ENCODE peak calls at places on chromosomes 13 and 19, in five cellular contexts. W, O, B, I and D are unnamed samples. For H3K27me3, the result is how much of the 10 kb centered on the place peaks cover.

GRCh38 chr19:53463263-53463662 is 4.3 kb upstream of the ZNF813 start:
- DNase-seq in B (no peak), I (no peak), O (no peak), W (no peak), D (no peak)

GRCh38 chr19:18001837-18002345 is 6.1 kb upstream of the ARRDC2 start:
- DNase-seq in I (no peak), W (no peak), O (no peak), B (no peak), D (no peak)

GRCh38 chr13:93477238-93477637 is 250.6 kb downstream of the GPC6 start:
- DNase-seq in O (no peak), I (no peak), B (no peak), W (no peak), D (no peak)

GRCh38 chr19:55694241-55694655 is 19.2 kb downstream of the EPN1 start:
- DNase-seq in W (no peak), O (no peak), I (no peak), B (no peak), D (no peak)

GRCh38 chr13:112688560-112689497 is 1.0 kb upstream of the ATP11A start:
- DNase-seq in O (no peak), W (no peak), B (no peak), I (no peak), D (no peak)

GRCh38 chr13:49759503-49759902 is 33.0 kb downstream of the KPNA3 start:
- DNase-seq in O (no peak), I (no peak), W (no peak), B (no peak), D (no peak)

GRCh38 chr19:49780861-49781260 is 14.1 kb downstream of the AP2A1 start:
- DNase-seq in B (no peak), W (no peak), O (no peak), I (no peak), D (no peak)

GRCh38 chr13:74290324-74290773 is 156.1 kb upstream of the KLF12 start:
- DNase-seq in I (peak), B (peak), W (peak), O (peak), D (peak)

GRCh38 chr19:30255783-30256509 is 116.2 kb upstream of the ZNF536 start:
- DNase-seq in B (no peak), I (no peak), W (no peak), O (no peak), D (no peak)
- H3K27me3 ChIP-seq in B (under half), I (under half), W (under half), O (under half), D (under half)

DNA sequence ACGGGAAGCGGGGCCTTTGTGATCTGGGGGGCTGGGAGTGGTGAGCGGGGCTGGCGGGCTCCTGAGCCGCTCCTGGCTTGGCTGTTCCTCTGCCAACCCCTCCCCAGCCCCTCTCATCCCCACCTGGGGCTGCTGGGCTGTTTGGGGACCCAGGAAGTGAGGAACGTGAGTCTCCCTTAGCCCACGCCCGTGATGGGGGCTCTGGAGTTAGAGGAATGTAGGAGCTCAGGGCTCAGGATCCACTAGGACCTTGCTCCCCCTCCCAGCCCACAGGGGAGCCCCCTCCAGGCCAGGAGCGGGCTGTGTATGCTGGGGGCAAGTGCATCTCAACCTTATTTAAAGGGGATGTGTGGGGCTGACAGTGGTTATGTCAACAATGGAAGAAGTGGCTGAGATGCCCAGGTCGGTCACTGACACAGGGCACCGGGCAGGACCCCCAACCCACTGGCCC is 134.1 kb downstream of the URI1 start:
- DNase-seq in I (no peak), W (no peak), O (peak), B (no peak), D (no peak)
- H3K27me3 ChIP-seq in I (under half), W (under half), O (under half), B (under half), D (under half)

GRCh38 chr19:11754663-11755062 is 12.1 kb upstream of the ZNF441 start:
- DNase-seq in O (no peak), I (no peak), B (no peak), W (no peak), D (no peak)

GRCh38 chr19:11752244-11752736 is 13.5 kb upstream of the ZNF823 start:
- DNase-seq in O (no peak), I (no peak), B (no peak), W (no peak), D (no peak)

GRCh38 chr19:11759805-11760204 is 7.0 kb upstream of the ZNF441 start:
- DNase-seq in O (no peak), B (no peak), I (no peak), W (no peak), D (no peak)

DNA sequence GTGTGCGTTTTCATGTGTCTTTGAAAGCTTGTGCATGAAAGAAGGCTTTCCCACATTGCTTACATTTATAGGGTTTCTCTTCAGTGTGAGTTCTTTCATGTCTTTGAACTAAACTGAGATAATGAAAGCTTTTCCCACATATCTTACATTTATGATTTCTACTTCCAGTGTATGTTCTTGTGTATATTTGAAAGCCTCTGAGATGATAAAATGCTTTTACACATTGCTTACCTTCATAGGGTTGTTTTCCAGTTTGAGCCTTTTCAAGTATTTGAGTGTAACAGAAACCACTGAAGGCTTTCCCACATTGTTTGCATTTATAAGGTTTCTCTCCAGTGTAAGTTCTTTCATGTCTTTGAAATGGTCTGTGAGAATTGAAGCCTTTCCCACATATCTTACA is 9.8 kb upstream of the ZNF441 start:
- DNase-seq in I (no peak), W (no peak), O (no peak), B (no peak), D (no peak)
- H3K27me3 ChIP-seq in I (under half), W (under half), O (under half), B (under half), D (under half)

GRCh38 chr13:95553614-95554385 is 1.3 kb downstream of the CLDN10 start:
- DNase-seq in I (no peak), W (no peak), B (peak), O (no peak), D (no peak)
- H3K27me3 ChIP-seq in I (half or more), W (under half), B (under half), O (under half), D (half or more)

GRCh38 chr19:597406-598315 is 8.0 kb downstream of the HCN2 start:
- DNase-seq in I (no peak), B (no peak), W (no peak), O (no peak), D (no peak)
- H3K27me3 ChIP-seq in I (under half), B (under half), W (under half), O (under half), D (under half)

GRCh38 chr19:10026744-10027143 is 13.5 kb downstream of the RDH8 start:
- DNase-seq in B (no peak), O (no peak), W (no peak), I (no peak), D (no peak)

GRCh38 chr19:10021446-10021845 is 8.2 kb downstream of the RDH8 start:
- DNase-seq in B (no peak), W (no peak), I (no peak), O (no peak), D (no peak)

GRCh38 chr19:10021863-10022262 is 8.6 kb downstream of the RDH8 start:
- DNase-seq in B (no peak), W (no peak), I (no peak), O (no peak), D (no peak)

GRCh38 chr19:10027158-10027997 is 14.1 kb downstream of the RDH8 start:
- DNase-seq in W (peak), O (peak), B (peak), I (peak), D (peak)
- H3K27me3 ChIP-seq in W (under half), O (under half), B (under half), I (under half), D (under half)

DNA sequence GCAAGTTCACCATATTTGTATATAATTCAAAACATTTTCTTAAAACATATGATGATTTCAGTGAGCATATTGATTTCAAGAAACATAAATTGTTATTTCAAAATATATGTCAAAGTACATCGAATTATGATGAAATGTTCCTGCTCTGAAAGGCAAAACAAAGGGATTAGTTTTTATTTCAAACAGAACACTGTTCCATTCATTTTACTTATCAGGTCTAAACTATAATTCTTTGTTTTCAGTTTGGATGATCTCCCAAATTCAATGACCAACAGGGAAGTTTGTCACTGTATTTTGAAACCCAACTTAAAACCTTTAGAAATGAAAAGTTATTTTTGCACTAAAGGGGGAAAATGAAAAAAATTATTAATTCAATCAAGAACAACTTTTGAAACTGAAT is 610.2 kb downstream of the SLITRK1 start:
- DNase-seq in O (no peak), W (no peak), I (no peak), B (no peak), D (no peak)
- H3K27me3 ChIP-seq in O (under half), W (under half), I (under half), B (under half), D (under half)

GRCh38 chr19:2679439-2679838 is 23.1 kb downstream of the GNG7 start:
- DNase-seq in W (no peak), I (no peak), O (no peak), B (no peak), D (no peak)
- H3K27me3 ChIP-seq in W (under half), I (under half), O (under half), B (under half), D (under half)

DNA sequence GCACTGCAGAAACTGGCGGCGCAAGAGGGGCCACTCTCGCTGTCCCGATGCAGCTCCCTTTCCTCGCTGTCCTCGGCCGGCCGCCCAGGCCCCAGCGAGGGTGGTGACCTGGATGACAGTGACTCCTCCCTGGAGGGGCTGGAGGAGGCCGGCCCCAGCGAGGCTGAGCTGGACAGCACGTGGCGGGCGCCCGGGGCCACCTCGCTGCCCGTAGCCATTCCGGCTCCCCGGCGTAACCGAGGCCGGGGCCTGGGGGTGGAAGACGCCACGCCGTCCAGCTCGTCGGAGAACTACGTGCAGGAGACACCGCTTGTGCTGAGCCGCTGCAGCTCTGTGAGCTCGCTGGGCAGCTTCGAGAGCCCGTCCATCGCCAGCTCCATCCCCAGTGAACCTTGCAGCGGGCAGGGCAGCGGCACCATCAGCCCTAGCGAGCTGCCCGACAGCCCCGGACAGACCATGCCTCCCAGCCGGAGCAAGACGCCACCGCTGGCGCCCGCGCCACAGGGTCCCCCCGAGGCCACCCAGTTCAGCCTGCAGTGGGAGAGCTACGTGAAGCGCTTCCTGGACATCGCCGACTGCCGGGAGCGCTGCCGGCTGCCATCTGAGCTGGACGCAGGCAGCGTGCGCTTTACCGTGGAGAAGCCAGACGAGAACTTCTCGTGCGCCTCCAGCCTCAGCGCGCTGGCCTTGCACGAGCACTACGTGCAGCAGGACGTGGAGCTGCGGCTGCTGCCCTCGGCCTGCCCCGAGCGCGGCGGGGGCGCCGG is 12.4 kb downstream of the C19orf25 start:
- DNase-seq in B (no peak), I (no peak), W (no peak), O (no peak), D (no peak)
- H3K27me3 ChIP-seq in B (under half), I (under half), W (under half), O (half or more), D (under half)